ENCODE peak calls at places on chromosomes 4 and X, in five cellular contexts. V is DND-41, G is fibroblast of mammary gland, U is right lobe of liver, F is BE2C. D is an unnamed sample.

GRCh38 chrX:14056201-14056600 is 26.5 kb upstream of the GEMIN8 start:
- DNase-seq in V (no peak), U (no peak), G (no peak), F (no peak), D (no peak)

GRCh38 chrX:152652060-152652459 is 14.4 kb downstream of the GABRQ start:
- DNase-seq in G (no peak), F (no peak), U (no peak), V (no peak), D (no peak)

GRCh38 chr4:10032625-10033024 is 11.3 kb upstream of the SLC2A9 start:
- DNase-seq in F (no peak), U (peak), G (peak), V (no peak), D (no peak)

GRCh38 chr4:147755567-147756295 is 23.8 kb downstream of the ARHGAP10 start:
- DNase-seq in U (no peak), G (peak), F (no peak), V (no peak), D (no peak)

GRCh38 chr4:8457646-8458045 is 17.1 kb downstream of the TRMT44 start:
- DNase-seq in G (no peak), U (no peak), V (no peak), F (no peak), D (no peak)

GRCh38 chrX:150165776-150166610 is 197.1 kb upstream of the MAMLD1 start:
- DNase-seq in U (no peak), V (no peak), G (no peak), F (no peak), D (no peak)

GRCh38 chr4:180587379-180587778 is 1655.8 kb upstream of the TENM3 start:
- DNase-seq in G (no peak), U (no peak), V (no peak), F (no peak), D (no peak)

GRCh38 chrX:44400588-44400987 is 57.1 kb upstream of the EFHC2 start:
- DNase-seq in V (no peak), U (no peak), F (no peak), G (peak), D (no peak)

GRCh38 chr4:128424524-128425195 is 137.0 kb upstream of the PGRMC2 start:
- DNase-seq in U (no peak), F (no peak), V (no peak), G (peak), D (no peak)

GRCh38 chrX:21132686-21133393 is 241.4 kb upstream of the CNKSR2 start:
- DNase-seq in U (no peak), F (no peak), G (no peak), V (no peak), D (no peak)

GRCh38 chrX:9349572-9350259 is 115.1 kb upstream of the TBL1X start:
- DNase-seq in F (peak), G (peak), V (no peak), U (no peak), D (no peak)

GRCh38 chrX:137234651-137235402 is 201.0 kb upstream of the GPR101 start:
- DNase-seq in G (no peak), F (no peak), U (no peak), V (peak), D (no peak)

GRCh38 chr4:18938343-18939109 is 917.0 kb upstream of the LCORL start:
- DNase-seq in G (no peak), V (no peak), U (no peak), F (no peak), D (no peak)

GRCh38 chr4:97987019-97987648 is 156.1 kb downstream of the STPG2 start:
- DNase-seq in F (no peak), G (peak), V (peak), U (no peak), D (no peak)

GRCh38 chrX:111041018-111041462 is 55.0 kb upstream of the PAK3 start:
- DNase-seq in U (no peak), V (no peak), G (peak), F (no peak), D (peak)

GRCh38 chrX:154368630-154369452 is 5.6 kb downstream of the FLNA start:
- DNase-seq in V (peak), U (no peak), G (peak), F (peak), D (peak)

GRCh38 chr4:75213480-75213879 is 280.6 kb downstream of the PARM1 start:
- DNase-seq in U (no peak), V (no peak), F (no peak), G (no peak), D (no peak)

GRCh38 chr4:143424276-143424675 is 87.6 kb downstream of the GAB1 start:
- DNase-seq in F (no peak), G (no peak), V (no peak), U (no peak), D (no peak)

GRCh38 chr4:187286536-187286935 is 562.9 kb upstream of the FAT1 start:
- DNase-seq in G (no peak), F (no peak), V (no peak), U (no peak), D (no peak)

GRCh38 chr4:7771056-7771455 is 168.6 kb downstream of the AFAP1 start:
- DNase-seq in U (no peak), F (no peak), G (no peak), V (no peak), D (no peak)

GRCh38 chr4:101348367-101348827 is 1.1 kb upstream of the PPP3CA start:
- DNase-seq in V (no peak), U (no peak), G (no peak), F (no peak), D (no peak)

GRCh38 chr4:85210353-85210752 is 243.9 kb upstream of the WDFY3 start:
- DNase-seq in F (no peak), U (no peak), G (peak), V (no peak), D (no peak)

GRCh38 chr4:175998782-175999181 is 66.9 kb upstream of the WDR17 start:
- DNase-seq in U (no peak), V (no peak), F (peak), G (no peak), D (no peak)

GRCh38 chr4:45004326-45004725 is 278.0 kb upstream of the GNPDA2 start:
- DNase-seq in G (no peak), U (no peak), F (no peak), V (no peak), D (no peak)

GRCh38 chr4:38030023-38030422 is 69.8 kb downstream of the PTTG2 start:
- DNase-seq in U (no peak), V (no peak), G (peak), F (no peak), D (no peak)

GRCh38 chrX:361231-362145 is 25.2 kb downstream of the PPP2R3B start:
- DNase-seq in G (no peak), U (no peak), F (no peak), V (no peak), D (peak)

GRCh38 chrX:133171962-133172708 is 46.0 kb downstream of the TFDP3 start:
- DNase-seq in F (no peak), G (peak), U (no peak), V (peak), D (no peak)

GRCh38 chr4:61299316-61299715 is 99.2 kb downstream of the ADGRL3 start:
- DNase-seq in G (no peak), U (no peak), V (no peak), F (no peak), D (no peak)

GRCh38 chr4:1557221-1557597 is 126.9 kb downstream of the FAM53A start:
- DNase-seq in U (no peak), G (no peak), V (no peak), F (no peak), D (no peak)

GRCh38 chr4:15929555-15929954 is 9.0 kb downstream of the FGFBP1 start:
- DNase-seq in G (no peak), F (no peak), U (no peak), V (no peak), D (no peak)

GRCh38 chr4:123452585-123452984 is 56.0 kb downstream of the SPRY1 start:
- DNase-seq in U (no peak), F (no peak), G (peak), V (no peak), D (no peak)

GRCh38 chr4:53841711-53842110 is 222.7 kb downstream of the CHIC2 start:
- DNase-seq in U (no peak), F (no peak), V (no peak), G (no peak), D (no peak)

GRCh38 chrX:86047174-86047991 is at the start of gene CHM:
- DNase-seq in F (peak), G (peak), U (peak), V (peak), D (peak)

GRCh38 chrX:40749874-40750273 is 14.5 kb upstream of the MED14 start:
- DNase-seq in G (no peak), V (no peak), F (no peak), U (no peak), D (no peak)

GRCh38 chr4:88043586-88044340 is 36.3 kb downstream of the PKD2 start:
- DNase-seq in G (no peak), V (no peak), F (no peak), U (no peak), D (no peak)

DNA sequence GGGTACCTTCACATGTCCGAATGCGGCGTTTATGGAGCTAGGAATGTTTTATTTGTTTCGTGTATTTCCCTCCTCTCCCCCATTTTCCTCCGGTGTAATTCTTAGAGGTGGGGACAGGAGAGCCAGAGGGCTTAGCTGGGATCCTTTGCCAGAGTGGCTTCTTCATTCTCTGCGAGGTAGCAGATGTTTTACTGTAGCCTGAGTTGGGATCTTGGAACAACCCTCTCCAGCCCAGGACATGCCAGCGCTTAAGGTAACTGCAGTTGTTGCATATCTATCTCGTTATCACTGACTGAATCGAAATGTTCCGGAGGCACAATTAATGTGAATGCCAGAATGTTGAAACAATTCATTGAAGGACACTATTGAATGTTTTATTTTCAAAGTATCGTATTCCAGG is 59.0 kb upstream of the DYNLT3 start:
- DNase-seq in G (no peak), F (no peak), U (no peak), V (no peak), D (no peak)
- H3K4me3 ChIP-seq in G (no peak), F (peak), U (peak), V (no peak), D (no peak)

GRCh38 chrX:107775734-107776511 is at the start of gene TSC22D3:
- DNase-seq in U (peak), G (peak), V (no peak), F (peak), D (peak)
- H3K4me3 ChIP-seq in U (peak), G (peak), V (no peak), F (peak), D (no peak)

GRCh38 chr4:23070848-23071570 is 378.3 kb downstream of the GBA3 start:
- DNase-seq in F (no peak), U (no peak), V (no peak), G (no peak), D (no peak)
- H3K4me3 ChIP-seq in F (no peak), U (no peak), V (no peak), G (no peak), D (no peak)

DNA sequence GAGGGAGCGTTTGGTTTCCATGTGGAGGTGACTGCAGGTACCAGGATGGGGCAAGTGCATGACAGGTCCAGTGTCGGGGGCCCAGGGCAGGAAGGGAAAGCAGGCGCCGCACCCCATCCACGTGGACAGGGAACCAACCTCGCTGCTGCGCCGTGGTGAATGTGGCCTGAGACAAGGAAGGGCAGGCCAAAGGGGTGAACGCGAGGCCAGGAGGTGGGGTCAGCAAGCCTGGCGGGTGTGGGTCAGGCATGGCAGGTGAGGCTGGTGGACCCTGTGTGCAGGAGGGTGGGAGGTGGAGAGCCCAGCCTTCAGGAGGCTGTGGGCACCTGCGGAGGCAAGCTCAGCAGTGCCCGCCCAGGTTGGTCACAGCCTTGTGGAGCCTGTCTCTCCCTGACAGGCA is 14.7 kb downstream of the SH3BP2 start:
- DNase-seq in V (no peak), U (no peak), G (no peak), F (no peak), D (peak)
- H3K4me3 ChIP-seq in V (no peak), U (no peak), G (no peak), F (no peak), D (no peak)

GRCh38 chr4:184745747-184746531 is 12.0 kb upstream of the CENPU start:
- DNase-seq in F (peak), V (peak), U (no peak), G (peak), D (peak)
- H3K4me3 ChIP-seq in F (no peak), V (no peak), U (no peak), G (no peak), D (no peak)

GRCh38 chr4:184808719-184809062 is 17.1 kb downstream of the ACSL1 start:
- DNase-seq in G (no peak), U (no peak), V (no peak), F (no peak), D (no peak)
- H3K4me3 ChIP-seq in G (no peak), U (no peak), V (no peak), F (no peak), D (no peak)

GRCh38 chrX:4182010-4182806 is 468.8 kb upstream of the PRKX start:
- DNase-seq in F (no peak), U (no peak), V (no peak), G (no peak), D (no peak)

GRCh38 chrX:4175221-4175620 is 461.8 kb upstream of the PRKX start:
- DNase-seq in U (no peak), F (no peak), V (no peak), G (no peak), D (no peak)

GRCh38 chrX:4173743-4174142 is 460.3 kb upstream of the PRKX start:
- DNase-seq in G (no peak), F (no peak), V (no peak), U (no peak), D (no peak)

GRCh38 chrX:4179031-4179430 is 465.6 kb upstream of the PRKX start:
- DNase-seq in V (no peak), F (no peak), U (no peak), G (no peak), D (no peak)
- H3K4me3 ChIP-seq in V (no peak), F (no peak), U (no peak), G (no peak), D (no peak)